ENCODE peak calls at places on chromosomes 6 and 20, in six cellular contexts. One of them, this sample, is unnamed. For H3K36me3, the result is how much of the 10 kb centered on the place peaks cover.

GRCh38 chr20:44398303-44398702 is 42.8 kb downstream of the HNF4A start:
- DNase-seq in pancreas: no peak
- DNase-seq in psoas muscle: no peak
- DNase-seq in colonic mucosa: no peak
- DNase-seq in Peyer's patch: no peak
- DNase-seq in lower lobe of right lung: no peak
- DNase-seq in this sample: no peak

GRCh38 chr6:97138581-97138980 is 144.4 kb downstream of the MMS22L start:
- DNase-seq in pancreas: no peak
- DNase-seq in psoas muscle: no peak
- DNase-seq in colonic mucosa: no peak
- DNase-seq in Peyer's patch: no peak
- DNase-seq in lower lobe of right lung: no peak
- DNase-seq in this sample: no peak

GRCh38 chr6:89948876-89949275 is 54.6 kb downstream of the GJA10 start:
- DNase-seq in pancreas: no peak
- DNase-seq in psoas muscle: no peak
- DNase-seq in colonic mucosa: no peak
- DNase-seq in Peyer's patch: no peak
- DNase-seq in lower lobe of right lung: no peak
- DNase-seq in this sample: no peak

GRCh38 chr20:23356203-23356602 is 5.6 kb downstream of the NXT1 start:
- DNase-seq in pancreas: peak
- DNase-seq in psoas muscle: no peak
- DNase-seq in colonic mucosa: no peak
- DNase-seq in Peyer's patch: no peak
- DNase-seq in lower lobe of right lung: no peak
- DNase-seq in this sample: no peak

GRCh38 chr20:63693079-63693974 is 3.1 kb upstream of the TNFRSF6B start:
- DNase-seq in pancreas: peak
- DNase-seq in psoas muscle: peak
- DNase-seq in colonic mucosa: no peak
- DNase-seq in Peyer's patch: peak
- DNase-seq in lower lobe of right lung: no peak
- DNase-seq in this sample: no peak

GRCh38 chr6:102717737-102718427 is 1324.4 kb downstream of the GRIK2 start:
- DNase-seq in pancreas: no peak
- DNase-seq in psoas muscle: no peak
- DNase-seq in colonic mucosa: no peak
- DNase-seq in Peyer's patch: no peak
- DNase-seq in lower lobe of right lung: no peak
- DNase-seq in this sample: no peak

GRCh38 chr20:2578430-2579192 is 42.2 kb downstream of the TMC2 start:
- DNase-seq in pancreas: peak
- DNase-seq in psoas muscle: no peak
- DNase-seq in colonic mucosa: peak
- DNase-seq in Peyer's patch: no peak
- DNase-seq in lower lobe of right lung: no peak
- DNase-seq in this sample: no peak

GRCh38 chr20:50034567-50035170 is 51.9 kb downstream of the SNAI1 start:
- DNase-seq in pancreas: no peak
- DNase-seq in psoas muscle: no peak
- DNase-seq in colonic mucosa: no peak
- DNase-seq in Peyer's patch: no peak
- DNase-seq in lower lobe of right lung: no peak
- DNase-seq in this sample: no peak

GRCh38 chr6:133630651-133631050 is 258.3 kb upstream of the TCF21 start:
- DNase-seq in pancreas: no peak
- DNase-seq in psoas muscle: no peak
- DNase-seq in colonic mucosa: no peak
- DNase-seq in Peyer's patch: no peak
- DNase-seq in lower lobe of right lung: no peak
- DNase-seq in this sample: no peak

GRCh38 chr6:106648651-106649308 is 19.4 kb downstream of the QRSL1 start:
- DNase-seq in pancreas: no peak
- DNase-seq in psoas muscle: no peak
- DNase-seq in colonic mucosa: no peak
- DNase-seq in Peyer's patch: no peak
- DNase-seq in lower lobe of right lung: no peak
- DNase-seq in this sample: no peak

GRCh38 chr6:100512203-100512862 is 47.6 kb upstream of the SIM1 start:
- DNase-seq in pancreas: no peak
- DNase-seq in psoas muscle: no peak
- DNase-seq in colonic mucosa: no peak
- DNase-seq in Peyer's patch: no peak
- DNase-seq in lower lobe of right lung: no peak
- DNase-seq in this sample: no peak

GRCh38 chr6:73309534-73309783 is 44.6 kb downstream of the DPPA5 start:
- DNase-seq in pancreas: no peak
- DNase-seq in psoas muscle: no peak
- DNase-seq in colonic mucosa: peak
- DNase-seq in Peyer's patch: no peak
- DNase-seq in lower lobe of right lung: no peak
- DNase-seq in this sample: no peak

GRCh38 chr6:137297887-137298286 is 78.7 kb upstream of the IFNGR1 start:
- DNase-seq in pancreas: no peak
- DNase-seq in psoas muscle: no peak
- DNase-seq in colonic mucosa: no peak
- DNase-seq in Peyer's patch: no peak
- DNase-seq in lower lobe of right lung: no peak
- DNase-seq in this sample: no peak

GRCh38 chr6:145529582-145529981 is 205.7 kb downstream of the EPM2A start:
- DNase-seq in pancreas: no peak
- DNase-seq in psoas muscle: no peak
- DNase-seq in colonic mucosa: no peak
- DNase-seq in Peyer's patch: no peak
- DNase-seq in lower lobe of right lung: no peak
- DNase-seq in this sample: no peak

GRCh38 chr20:57013741-57014140 is 252.7 kb downstream of the BMP7 start:
- DNase-seq in pancreas: no peak
- DNase-seq in psoas muscle: no peak
- DNase-seq in colonic mucosa: no peak
- DNase-seq in Peyer's patch: no peak
- DNase-seq in lower lobe of right lung: no peak
- DNase-seq in this sample: no peak
- H3K4me3 ChIP-seq in pancreas: no peak
- H3K4me3 ChIP-seq in psoas muscle: no peak
- H3K4me3 ChIP-seq in colonic mucosa: no peak
- H3K4me3 ChIP-seq in Peyer's patch: no peak
- H3K4me3 ChIP-seq in lower lobe of right lung: no peak
- H3K4me3 ChIP-seq in this sample: no peak

GRCh38 chr6:37313698-37314097 is 40.1 kb upstream of the RNF8 start:
- DNase-seq in pancreas: no peak
- DNase-seq in psoas muscle: no peak
- DNase-seq in colonic mucosa: no peak
- DNase-seq in Peyer's patch: no peak
- DNase-seq in lower lobe of right lung: no peak
- DNase-seq in this sample: no peak

GRCh38 chr6:37316071-37316470 is 37.7 kb upstream of the RNF8 start:
- DNase-seq in pancreas: no peak
- DNase-seq in psoas muscle: no peak
- DNase-seq in colonic mucosa: no peak
- DNase-seq in Peyer's patch: no peak
- DNase-seq in lower lobe of right lung: no peak
- DNase-seq in this sample: no peak

GRCh38 chr6:37314117-37314802 is 39.5 kb upstream of the RNF8 start:
- DNase-seq in pancreas: no peak
- DNase-seq in psoas muscle: no peak
- DNase-seq in colonic mucosa: no peak
- DNase-seq in Peyer's patch: no peak
- DNase-seq in lower lobe of right lung: no peak
- DNase-seq in this sample: no peak

GRCh38 chr6:37317312-37318038 is 36.3 kb upstream of the RNF8 start:
- DNase-seq in pancreas: no peak
- DNase-seq in psoas muscle: no peak
- DNase-seq in colonic mucosa: no peak
- DNase-seq in Peyer's patch: no peak
- DNase-seq in lower lobe of right lung: no peak
- DNase-seq in this sample: no peak

GRCh38 chr6:37314803-37315515 is 38.8 kb upstream of the RNF8 start:
- DNase-seq in pancreas: peak
- DNase-seq in psoas muscle: no peak
- DNase-seq in colonic mucosa: peak
- DNase-seq in Peyer's patch: no peak
- DNase-seq in lower lobe of right lung: no peak
- DNase-seq in this sample: no peak
- H3K36me3 ChIP-seq in pancreas: under half
- H3K36me3 ChIP-seq in psoas muscle: half or more
- H3K36me3 ChIP-seq in colonic mucosa: under half
- H3K36me3 ChIP-seq in Peyer's patch: under half
- H3K36me3 ChIP-seq in lower lobe of right lung: half or more
- H3K36me3 ChIP-seq in this sample: under half

GRCh38 chr20:36541227-36542018 is at the start of gene MYL9:
- DNase-seq in pancreas: peak
- DNase-seq in psoas muscle: peak
- DNase-seq in colonic mucosa: peak
- DNase-seq in Peyer's patch: peak
- DNase-seq in lower lobe of right lung: peak
- DNase-seq in this sample: peak
- H3K4me3 ChIP-seq in pancreas: peak
- H3K4me3 ChIP-seq in psoas muscle: peak
- H3K4me3 ChIP-seq in colonic mucosa: peak
- H3K4me3 ChIP-seq in Peyer's patch: peak
- H3K4me3 ChIP-seq in lower lobe of right lung: peak
- H3K4me3 ChIP-seq in this sample: peak

GRCh38 chr6:44407951-44408670 is 20.6 kb downstream of the CDC5L start:
- DNase-seq in pancreas: no peak
- DNase-seq in psoas muscle: no peak
- DNase-seq in colonic mucosa: no peak
- DNase-seq in Peyer's patch: no peak
- DNase-seq in lower lobe of right lung: no peak
- DNase-seq in this sample: no peak
- H3K36me3 ChIP-seq in pancreas: under half
- H3K36me3 ChIP-seq in psoas muscle: half or more
- H3K36me3 ChIP-seq in colonic mucosa: under half
- H3K36me3 ChIP-seq in Peyer's patch: under half
- H3K36me3 ChIP-seq in lower lobe of right lung: half or more
- H3K36me3 ChIP-seq in this sample: under half

GRCh38 chr20:3973705-3974104 is 41.7 kb downstream of the RNF24 start:
- DNase-seq in pancreas: no peak
- DNase-seq in psoas muscle: no peak
- DNase-seq in colonic mucosa: no peak
- DNase-seq in Peyer's patch: no peak
- DNase-seq in lower lobe of right lung: no peak
- DNase-seq in this sample: no peak

GRCh38 chr20:3966571-3966970 is 48.8 kb downstream of the RNF24 start:
- DNase-seq in pancreas: no peak
- DNase-seq in psoas muscle: no peak
- DNase-seq in colonic mucosa: no peak
- DNase-seq in Peyer's patch: no peak
- DNase-seq in lower lobe of right lung: no peak
- DNase-seq in this sample: no peak

GRCh38 chr20:3971145-3971544 is 44.2 kb downstream of the RNF24 start:
- DNase-seq in pancreas: no peak
- DNase-seq in psoas muscle: no peak
- DNase-seq in colonic mucosa: no peak
- DNase-seq in Peyer's patch: no peak
- DNase-seq in lower lobe of right lung: no peak
- DNase-seq in this sample: no peak

GRCh38 chr20:3970016-3970415 is 45.3 kb downstream of the RNF24 start:
- DNase-seq in pancreas: no peak
- DNase-seq in psoas muscle: no peak
- DNase-seq in colonic mucosa: peak
- DNase-seq in Peyer's patch: peak
- DNase-seq in lower lobe of right lung: no peak
- DNase-seq in this sample: no peak

GRCh38 chr20:3972161-3972560 is 43.2 kb downstream of the RNF24 start:
- DNase-seq in pancreas: no peak
- DNase-seq in psoas muscle: no peak
- DNase-seq in colonic mucosa: no peak
- DNase-seq in Peyer's patch: no peak
- DNase-seq in lower lobe of right lung: no peak
- DNase-seq in this sample: no peak
- H3K4me3 ChIP-seq in pancreas: no peak
- H3K4me3 ChIP-seq in psoas muscle: no peak
- H3K4me3 ChIP-seq in colonic mucosa: no peak
- H3K4me3 ChIP-seq in Peyer's patch: no peak
- H3K4me3 ChIP-seq in lower lobe of right lung: no peak
- H3K4me3 ChIP-seq in this sample: no peak

DNA sequence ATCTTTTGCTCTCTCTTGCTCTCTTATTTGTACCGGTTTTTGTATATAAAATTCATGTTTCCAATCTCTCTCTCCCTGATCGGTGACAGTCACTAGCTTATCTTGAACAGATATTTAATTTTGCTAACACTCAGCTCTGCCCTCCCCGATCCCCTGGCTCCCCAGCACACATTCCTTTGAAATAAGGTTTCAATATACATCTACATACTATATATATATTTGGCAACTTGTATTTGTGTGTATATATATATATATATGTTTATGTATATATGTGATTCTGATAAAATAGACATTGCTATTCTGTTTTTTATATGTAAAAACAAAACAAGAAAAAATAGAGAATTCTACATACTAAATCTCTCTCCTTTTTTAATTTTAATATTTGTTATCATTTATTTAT is 15.9 kb downstream of the VEGFA start:
- DNase-seq in pancreas: no peak
- DNase-seq in psoas muscle: no peak
- DNase-seq in colonic mucosa: no peak
- DNase-seq in Peyer's patch: no peak
- DNase-seq in lower lobe of right lung: no peak
- DNase-seq in this sample: no peak
- H3K36me3 ChIP-seq in pancreas: under half
- H3K36me3 ChIP-seq in psoas muscle: half or more
- H3K36me3 ChIP-seq in colonic mucosa: under half
- H3K36me3 ChIP-seq in Peyer's patch: under half
- H3K36me3 ChIP-seq in lower lobe of right lung: half or more
- H3K36me3 ChIP-seq in this sample: under half

DNA sequence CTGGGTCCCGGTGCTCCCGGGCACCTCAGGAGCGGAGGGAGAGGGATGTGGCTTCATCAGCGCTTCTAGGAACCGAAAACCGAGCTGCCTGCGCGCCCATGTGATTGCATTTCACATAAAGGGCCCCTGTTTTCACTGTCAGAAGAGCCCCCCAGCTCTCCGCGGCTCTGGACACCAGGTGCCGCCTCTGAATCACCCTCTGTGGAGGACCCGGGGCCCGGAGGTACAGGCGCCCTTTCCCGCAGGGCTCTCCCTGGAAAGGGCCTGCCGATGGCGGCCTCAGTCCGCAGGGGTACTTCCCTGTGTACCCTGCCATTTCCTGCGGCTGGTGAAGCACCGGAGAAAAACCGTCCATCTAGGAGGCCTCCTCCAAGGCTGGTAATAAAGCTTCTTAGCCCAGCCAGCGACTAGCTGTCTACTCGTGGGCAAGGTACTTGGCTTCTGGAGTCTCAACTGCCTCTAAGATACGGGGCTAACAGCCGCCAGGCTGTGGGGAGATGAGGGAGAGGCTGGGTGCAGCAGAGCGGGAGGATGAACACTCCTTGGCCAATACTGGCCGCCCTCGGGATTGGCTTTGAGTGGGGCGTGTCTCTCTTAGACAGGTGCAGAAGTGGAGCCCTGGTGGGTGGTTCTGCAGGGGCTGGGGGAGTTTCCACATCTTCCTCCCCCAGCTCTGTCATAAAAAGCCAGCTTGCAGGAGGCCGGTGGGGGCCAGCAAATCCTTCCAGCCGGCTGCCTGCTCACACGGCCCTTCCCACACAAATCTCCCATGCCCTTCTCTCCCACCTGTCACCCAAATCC is 1.6 kb downstream of the PPP1R16B start:
- DNase-seq in pancreas: no peak
- DNase-seq in psoas muscle: no peak
- DNase-seq in colonic mucosa: no peak
- DNase-seq in Peyer's patch: no peak
- DNase-seq in lower lobe of right lung: no peak
- DNase-seq in this sample: no peak
- H3K4me3 ChIP-seq in pancreas: no peak
- H3K4me3 ChIP-seq in psoas muscle: peak
- H3K4me3 ChIP-seq in colonic mucosa: peak
- H3K4me3 ChIP-seq in Peyer's patch: peak
- H3K4me3 ChIP-seq in lower lobe of right lung: peak
- H3K4me3 ChIP-seq in this sample: no peak